ENCODE peak calls at places on chromosomes 12 and 14, in six cellular contexts. B, F, H, Y, P and E are unnamed samples.
A peak's percentile ranks its signal among the peaks of the same experiment; 100 is the strongest.

GRCh38 chr12:93256258-93256969 is 121.3 kb upstream of the NUDT4 start:
- DNase-seq in B (no peak), F (no peak), H (no peak), Y (no peak), P (no peak), E (no peak)

GRCh38 chr14:103927566-103927965 is 690 bp upstream of the TDRD9 start:
- DNase-seq in B (no peak), F (no peak), H (no peak), Y (no peak), P (no peak), E (no peak)

GRCh38 chr12:22459872-22460490 is 84.4 kb downstream of the C2CD5 start:
- DNase-seq in B (no peak), F (peak; percentile 14), H (peak; percentile 26), Y (peak; percentile 43), P (no peak), E (peak; percentile 66)

GRCh38 chr12:104643921-104644669 is 187.3 kb downstream of the CHST11 start:
- DNase-seq in B (peak; percentile 43), F (peak; percentile 33), H (no peak), Y (no peak), P (no peak), E (no peak)

GRCh38 chr14:81208489-81208888 is 12.3 kb downstream of the GTF2A1 start:
- DNase-seq in B (no peak), F (no peak), H (no peak), Y (no peak), P (no peak), E (no peak)

GRCh38 chr14:53399057-53399456 is 245.9 kb upstream of the DDHD1 start:
- DNase-seq in B (no peak), F (no peak), H (peak; percentile 22), Y (no peak), P (peak; percentile 23), E (peak; percentile 43)

GRCh38 chr14:100884456-100884855 is 19.1 kb downstream of the RTL1 start:
- DNase-seq in B (no peak), F (no peak), H (no peak), Y (no peak), P (no peak), E (no peak)

GRCh38 chr12:570237-570925 is 92.9 kb downstream of the NINJ2 start:
- DNase-seq in B (no peak), F (peak; percentile 81), H (peak; percentile 76), Y (peak; percentile 77), P (no peak), E (peak; percentile 83)

GRCh38 chr12:54262403-54262925 is 17.5 kb downstream of the CBX5 start:
- DNase-seq in B (no peak), F (no peak), H (no peak), Y (no peak), P (no peak), E (no peak)

GRCh38 chr12:14403711-14404164 is 38.3 kb downstream of the ATF7IP start:
- DNase-seq in B (peak; percentile 49), F (peak; percentile 39), H (no peak), Y (no peak), P (no peak), E (no peak)

GRCh38 chr12:30622509-30622908 is 73.2 kb downstream of the IPO8 start:
- DNase-seq in B (peak; percentile 9), F (no peak), H (no peak), Y (no peak), P (no peak), E (no peak)

GRCh38 chr12:4960030-4960429 is 50.3 kb downstream of the KCNA1 start:
- DNase-seq in B (no peak), F (no peak), H (no peak), Y (no peak), P (no peak), E (no peak)

GRCh38 chr12:122937622-122938091 is 28.6 kb downstream of the ABCB9 start:
- DNase-seq in B (no peak), F (no peak), H (no peak), Y (no peak), P (no peak), E (no peak)

GRCh38 chr14:36508418-36509051 is 11.5 kb downstream of the NKX2-1 start:
- DNase-seq in B (no peak), F (peak; percentile 16), H (no peak), Y (no peak), P (no peak), E (no peak)

GRCh38 chr12:70854871-70855578 is 65.5 kb downstream of the PTPRR start:
- DNase-seq in B (no peak), F (no peak), H (no peak), Y (no peak), P (no peak), E (no peak)

GRCh38 chr14:61701946-61702345 is 6.6 kb downstream of the HIF1A start:
- DNase-seq in B (no peak), F (no peak), H (no peak), Y (no peak), P (no peak), E (no peak)

GRCh38 chr12:47286676-47287075 is 206.9 kb upstream of the AMIGO2 start:
- DNase-seq in B (no peak), F (no peak), H (no peak), Y (no peak), P (no peak), E (no peak)

GRCh38 chr14:61111145-61112130 is 130.4 kb downstream of the SLC38A6 start:
- DNase-seq in B (no peak), F (no peak), H (no peak), Y (no peak), P (no peak), E (no peak)

GRCh38 chr12:132194056-132194455 is 49.8 kb downstream of the NOC4L start:
- DNase-seq in B (no peak), F (no peak), H (peak; percentile 31), Y (no peak), P (no peak), E (peak; percentile 32)

GRCh38 chr14:101358726-101359125 is 202.6 kb upstream of the DIO3 start:
- DNase-seq in B (no peak), F (no peak), H (no peak), Y (no peak), P (no peak), E (no peak)

GRCh38 chr14:48373993-48374392 is 698.6 kb upstream of the MDGA2 start:
- DNase-seq in B (no peak), F (no peak), H (no peak), Y (no peak), P (no peak), E (no peak)

GRCh38 chr14:71324767-71325272 is 417.6 kb downstream of the PCNX1 start:
- DNase-seq in B (peak; percentile 89), F (no peak), H (no peak), Y (no peak), P (no peak), E (no peak)

GRCh38 chr12:57604454-57605307 is at the start of gene DTX3:
- DNase-seq in B (no peak), F (peak; percentile 84), H (no peak), Y (no peak), P (no peak), E (no peak)

GRCh38 chr12:88960213-88960878 is 380.1 kb upstream of the KITLG start:
- DNase-seq in B (no peak), F (no peak), H (peak; percentile 91), Y (peak; percentile 59), P (no peak), E (no peak)

GRCh38 chr14:64112859-64113258 is 181.3 kb downstream of the ESR2 start:
- DNase-seq in B (no peak), F (no peak), H (no peak), Y (no peak), P (no peak), E (no peak)

DNA sequence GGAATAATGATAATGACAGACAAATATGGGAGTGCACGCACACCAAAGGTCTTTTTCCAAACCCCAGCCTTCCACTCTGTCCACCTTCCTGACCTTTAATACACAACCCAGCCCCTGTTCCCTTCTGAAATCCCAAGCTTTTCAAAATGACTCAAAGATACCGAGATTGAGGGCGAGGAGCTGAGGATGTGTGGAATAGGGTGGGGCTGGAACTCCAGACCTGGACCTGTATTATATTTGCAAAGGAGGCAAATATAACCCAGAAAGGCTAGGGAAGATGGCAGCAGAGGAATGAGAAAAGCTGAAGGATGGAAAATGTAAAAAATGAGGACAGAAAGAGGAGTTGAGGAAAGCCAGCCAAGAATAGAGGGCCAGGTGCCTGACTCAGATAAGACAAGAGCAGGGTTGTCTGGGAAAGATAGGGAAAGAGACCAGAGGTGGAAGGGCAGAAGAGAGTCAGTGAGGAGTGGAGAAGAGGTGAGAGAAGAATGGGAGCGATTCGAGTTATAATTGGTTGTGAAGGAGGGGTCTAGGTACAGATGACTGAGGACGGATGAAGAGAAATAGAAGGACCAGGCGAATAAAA is 1.0 kb upstream of the PTMS start:
- DNase-seq in B (no peak), F (no peak), H (no peak), Y (no peak), P (no peak), E (no peak)
- H3K9ac ChIP-seq in B (no peak overlapping the region), F (peak overlapping the region; percentile 28), H (peak overlapping the region; percentile 84), Y (peak overlapping the region; percentile 90), P (no peak overlapping the region), E (peak overlapping the region; percentile 78)

GRCh38 chr12:86526060-86526595 is 269.9 kb upstream of the MGAT4C start:
- DNase-seq in B (no peak), F (no peak), H (no peak), Y (no peak), P (no peak), E (no peak)
- TF ChIP-seq YY1 in B (no peak), F (no peak), H (no peak), Y (no peak), P (no peak), E (no peak)

GRCh38 chr14:24116111-24116809 is 1.5 kb upstream of the NRL start:
- DNase-seq in B (no peak), F (no peak), H (no peak), Y (no peak), P (no peak), E (no peak)

GRCh38 chr14:24113379-24113800 is 1.2 kb upstream of the DCAF11 start:
- DNase-seq in B (no peak), F (no peak), H (no peak), Y (no peak), P (no peak), E (no peak)

GRCh38 chr14:24114536-24115450 is at the start of the genes DCAF11 and NRL:
- DNase-seq in B (peak; percentile 99), F (peak; percentile 95), H (peak; percentile 100), Y (peak; percentile 100), P (peak; percentile 96), E (peak; percentile 96)

GRCh38 chr14:24115451-24116110 is 832 bp upstream of the NRL start:
- DNase-seq in B (no peak), F (no peak), H (no peak), Y (no peak), P (no peak), E (no peak)

GRCh38 chr14:24113801-24114535 is 609 bp upstream of the DCAF11 start:
- DNase-seq in B (peak; percentile 79), F (peak; percentile 79), H (peak; percentile 94), Y (peak; percentile 100), P (peak; percentile 54), E (peak; percentile 62)
- H3K9ac ChIP-seq in B (peak overlapping the region; percentile 98), F (peak overlapping the region; percentile 91), H (peak overlapping the region; percentile 84), Y (peak overlapping the region; percentile 99), P (no peak overlapping the region), E (peak overlapping the region; percentile 85)

GRCh38 chr14:57299511-57299910 is 30.7 kb downstream of the AP5M1 start:
- DNase-seq in B (no peak), F (no peak), H (no peak), Y (no peak), P (no peak), E (no peak)
- TF ChIP-seq YY1 in B (no peak), F (no peak), H (no peak), Y (no peak), P (no peak), E (no peak)